ENCODE peak calls at places on chromosomes 1 and 21, in nine cellular contexts. P is GM23248, B is SK-N-SH, Y is hepatocyte, F is PC-3, S is neural progenitor cell, N is GM23338, C is HCT116, Q is MM.1S. A is an unnamed sample.
A peak's percentile ranks its signal among the peaks of the same experiment; 100 is the strongest.

GRCh38 chr1:231162970-231163830 is 1.3 kb downstream of the TRIM67 start:
- DNase-seq in B (peak; percentile 79), F (no peak), Y (no peak), Q (no peak), S (peak; percentile 60), P (peak; percentile 14), N (peak; percentile 51), C (no peak), A (no peak)

GRCh38 chr1:161258439-161259386 is at the start of gene PCP4L1:
- DNase-seq in B (peak; percentile 90), C (no peak), S (peak; percentile 92), N (peak; percentile 98), Y (peak; percentile 75), P (peak; percentile 58), Q (peak; percentile 34), F (peak; percentile 40), A (no peak)

GRCh38 chr21:28684351-28684750 is 308.3 kb downstream of the LTN1 start:
- DNase-seq in F (no peak), N (no peak), P (no peak), C (no peak), S (no peak), Y (no peak), Q (no peak), B (no peak), A (no peak)

GRCh38 chr1:67336783-67337182 is 29.1 kb downstream of the IL12RB2 start:
- DNase-seq in S (no peak), Y (no peak), B (no peak), C (no peak), P (no peak), Q (no peak), F (no peak), N (no peak), A (no peak)

GRCh38 chr1:232921416-232921815 is 29.0 kb upstream of the NTPCR start:
- DNase-seq in N (no peak), C (no peak), S (no peak), B (no peak), P (peak; percentile 39), Y (no peak), F (no peak), Q (no peak), A (no peak)

GRCh38 chr1:220826729-220827128 is 40.0 kb downstream of the MTARC1 start:
- DNase-seq in S (no peak), B (no peak), Y (no peak), F (no peak), P (no peak), Q (no peak), N (no peak), C (no peak), A (no peak)

GRCh38 chr1:231500666-231501065 is 27.8 kb upstream of the TSNAX start:
- DNase-seq in C (no peak), F (no peak), B (no peak), P (no peak), S (no peak), Y (no peak), N (no peak), Q (no peak), A (no peak)

GRCh38 chr1:2145946-2146835 is 48.4 kb downstream of the FAAP20 start:
- DNase-seq in Y (no peak), Q (no peak), S (no peak), N (no peak), P (no peak), F (no peak), B (no peak), C (no peak), A (no peak)

GRCh38 chr1:156337888-156338179 is 258 bp downstream of the CCT3 start:
- DNase-seq in B (no peak), P (no peak), N (no peak), S (no peak), F (no peak), Y (no peak), Q (no peak), C (no peak), A (no peak)

GRCh38 chr1:31867546-31867945 is 51.7 kb upstream of the SPOCD1 start:
- DNase-seq in N (no peak), Q (no peak), P (no peak), F (no peak), C (no peak), S (no peak), Y (no peak), B (no peak), A (no peak)

GRCh38 chr1:155859881-155860841 is 794 bp downstream of the SYT11 start:
- DNase-seq in N (peak; percentile 95), B (peak; percentile 87), Y (no peak), S (peak; percentile 53), F (no peak), P (peak; percentile 88), Q (no peak), C (no peak), A (peak; percentile 72)

GRCh38 chr1:118945460-118945859 is 42.7 kb downstream of the TBX15 start:
- DNase-seq in S (peak; percentile 40), P (peak; percentile 72), N (no peak), Y (no peak), B (no peak), Q (no peak), C (no peak), F (peak; percentile 58), A (no peak)

GRCh38 chr1:71074681-71075080 is 6.2 kb downstream of the ZRANB2 start:
- DNase-seq in B (no peak), P (peak; percentile 41), N (no peak), F (no peak), S (no peak), Y (no peak), C (no peak), Q (no peak), A (no peak)

GRCh38 chr1:10253755-10254154 is 43.4 kb downstream of the KIF1B start:
- DNase-seq in Q (peak; percentile 79), C (no peak), N (no peak), S (no peak), P (peak; percentile 91), Y (peak; percentile 76), F (peak; percentile 2), B (peak; percentile 44), A (no peak)

GRCh38 chr1:205396972-205397616 is 24.8 kb downstream of the LEMD1 start:
- DNase-seq in Y (peak; percentile 68), P (peak; percentile 63), B (peak; percentile 75), S (peak; percentile 82), Q (peak; percentile 68), C (peak; percentile 77), N (peak; percentile 92), F (peak; percentile 86), A (peak; percentile 79)

GRCh38 chr1:236073307-236073897 is 8.5 kb upstream of the NID1 start:
- DNase-seq in C (no peak), S (no peak), B (no peak), Q (no peak), F (no peak), Y (no peak), N (no peak), P (no peak), A (no peak)

DNA sequence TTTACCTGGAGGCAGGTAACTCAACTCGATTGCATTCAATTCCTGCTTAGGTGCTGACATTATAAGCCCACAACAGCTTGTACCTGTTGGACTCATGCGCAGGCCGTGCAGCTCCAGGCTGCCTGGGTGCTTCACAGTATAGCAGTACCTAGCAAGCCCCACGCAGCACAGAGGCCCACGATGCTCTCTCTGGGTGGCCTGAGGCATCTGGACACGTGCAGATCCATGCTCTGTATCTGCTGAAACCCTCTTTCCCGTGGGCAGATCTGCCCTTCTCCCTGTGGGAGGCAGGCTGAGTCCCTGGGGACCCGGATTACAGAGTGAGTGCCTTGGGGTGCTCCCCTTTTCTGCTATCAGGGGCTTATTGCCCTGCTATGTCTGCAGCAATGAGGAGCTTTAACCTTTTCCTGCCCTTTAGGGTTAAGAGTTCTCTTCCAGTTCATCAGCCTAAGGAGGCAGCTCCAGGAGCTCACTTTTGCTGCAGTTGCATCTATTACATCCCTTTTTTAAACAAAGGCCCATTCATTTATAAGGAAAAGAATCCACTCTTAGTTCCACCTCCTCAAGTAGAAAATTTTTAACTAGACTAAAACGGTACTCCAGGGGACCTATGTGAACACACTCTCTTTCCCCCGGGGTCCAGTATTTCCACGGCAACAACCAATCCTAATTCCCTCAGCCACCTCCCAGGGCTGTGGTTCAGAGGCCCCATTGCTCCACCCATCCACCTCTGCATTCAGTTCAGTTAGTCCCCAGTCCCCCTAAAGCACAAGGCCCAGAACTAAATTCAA is 19.3 kb downstream of the ITPKB start:
- DNase-seq in C (no peak), Q (no peak), N (no peak), S (peak; percentile 31), F (no peak), B (no peak), Y (no peak), P (no peak), A (no peak)
- TF ChIP-seq EZH2phosphoT487 in C (no peak), Q (no peak), N (no peak), S (no peak), F (no peak), B (no peak), Y (no peak), P (no peak), A (no peak)

GRCh38 chr1:56676571-56677035 is 31.5 kb downstream of the PRKAA2 start:
- DNase-seq in F (peak; percentile 83), B (no peak), P (peak; percentile 76), Y (peak; percentile 10), Q (no peak), S (no peak), N (no peak), C (no peak), A (no peak)

GRCh38 chr1:56672579-56672978 is 27.5 kb downstream of the PRKAA2 start:
- DNase-seq in Y (no peak), P (no peak), F (no peak), S (no peak), B (no peak), Q (no peak), N (no peak), C (no peak), A (no peak)

GRCh38 chr1:56671542-56671941 is 26.4 kb downstream of the PRKAA2 start:
- DNase-seq in N (no peak), S (no peak), Q (no peak), B (no peak), Y (no peak), C (no peak), P (no peak), F (no peak), A (no peak)

GRCh38 chr1:56671085-56671484 is 26.0 kb downstream of the PRKAA2 start:
- DNase-seq in P (no peak), Q (no peak), N (no peak), B (no peak), F (no peak), C (no peak), S (no peak), Y (no peak), A (no peak)

GRCh38 chr1:56675763-56676162 is 30.6 kb downstream of the PRKAA2 start:
- DNase-seq in C (no peak), B (no peak), F (no peak), S (no peak), Y (no peak), P (no peak), Q (no peak), N (no peak), A (no peak)
- TF ChIP-seq EZH2phosphoT487 in C (no peak), B (no peak), F (no peak), S (no peak), Y (no peak), P (no peak), Q (no peak), N (no peak), A (no peak)

GRCh38 chr1:38274974-38275373 is 228.4 kb upstream of the POU3F1 start:
- DNase-seq in Y (peak; percentile 24), S (peak; percentile 48), F (no peak), N (no peak), Q (no peak), P (no peak), B (no peak), C (no peak), A (no peak)
- TF ChIP-seq EZH2phosphoT487 in Y (no peak), S (no peak), F (no peak), N (no peak), Q (no peak), P (no peak), B (no peak), C (no peak), A (no peak)

GRCh38 chr1:4969556-4970129 is 315.2 kb downstream of the AJAP1 start:
- DNase-seq in N (no peak), F (no peak), C (no peak), B (no peak), S (no peak), Q (no peak), Y (no peak), P (no peak), A (no peak)
- TF ChIP-seq EZH2phosphoT487 in N (no peak), F (no peak), C (no peak), B (no peak), S (no peak), Q (no peak), Y (no peak), P (no peak), A (no peak)

A was measured in OCI-LY7.